ENCODE peak calls at places on chromosomes 4 and X, in eight cellular contexts. O, L, Y, P, B, S, D and Z are unnamed samples.

GRCh38 chr4:173057442-173057841 is 111.2 kb upstream of the GALNT7 start:
- DNase-seq in Y (no peak), L (no peak), P (no peak), S (no peak), B (no peak), O (no peak), D (no peak), Z (no peak)

GRCh38 chrX:17414057-17414658 is 39.2 kb downstream of the NHS start:
- DNase-seq in Y (no peak), B (no peak), P (no peak), O (no peak), L (no peak), S (no peak), D (no peak), Z (no peak)

GRCh38 chr4:65880594-65880993 is 210.3 kb upstream of the EPHA5 start:
- DNase-seq in O (peak; percentile 2), S (no peak), P (no peak), D (no peak), B (no peak), L (no peak), Y (no peak), Z (no peak)

GRCh38 chr4:99808260-99808857 is 8.3 kb upstream of the DAPP1 start:
- DNase-seq in Y (peak; percentile 80), L (peak; percentile 37), P (peak; percentile 69), D (peak; percentile 77), O (peak; percentile 60), B (peak; percentile 59), S (peak; percentile 79), Z (peak; percentile 82)

GRCh38 chr4:6472387-6473263 is at the start of gene PPP2R2C:
- DNase-seq in L (peak; percentile 11), Y (no peak), B (peak; percentile 26), P (no peak), O (no peak), S (no peak), D (no peak), Z (no peak)

GRCh38 chr4:101400096-101400495 is 52.8 kb upstream of the PPP3CA start:
- DNase-seq in O (peak; percentile 62), P (no peak), L (no peak), S (no peak), B (no peak), Y (no peak), D (no peak), Z (peak; percentile 70)

GRCh38 chr4:3291969-3292570 is 751 bp upstream of the RGS12 start:
- DNase-seq in O (peak; percentile 16), P (no peak), S (peak; percentile 49), B (peak; percentile 42), L (no peak), Y (no peak), D (peak; percentile 61), Z (no peak)

GRCh38 chrX:119101168-119101567 is 26.4 kb downstream of the KIAA1210 start:
- DNase-seq in P (no peak), S (no peak), O (no peak), L (no peak), B (no peak), D (no peak), Y (peak; percentile 8), Z (no peak)

GRCh38 chr4:16824278-16824806 is 74.1 kb downstream of the LDB2 start:
- DNase-seq in P (no peak), O (no peak), L (no peak), S (no peak), D (no peak), B (no peak), Y (no peak), Z (no peak)

GRCh38 chr4:137393043-137393442 is 139.3 kb downstream of the PCDH18 start:
- DNase-seq in O (peak; percentile 69), S (no peak), Y (no peak), P (no peak), L (no peak), B (no peak), D (no peak), Z (no peak)

GRCh38 chrX:76253432-76253831 is 80.6 kb downstream of the PBDC1 start:
- DNase-seq in Y (peak; percentile 61), D (peak; percentile 34), O (peak; percentile 72), B (peak; percentile 53), L (no peak), P (peak; percentile 31), S (peak; percentile 52), Z (peak; percentile 54)

GRCh38 chrX:13599491-13599890 is 30.1 kb downstream of the EGFL6 start:
- DNase-seq in P (no peak), Y (no peak), L (no peak), D (no peak), B (no peak), S (no peak), O (peak; percentile 14), Z (no peak)

GRCh38 chr4:154084864-154085263 is 296.0 kb upstream of the SFRP2 start:
- DNase-seq in Y (no peak), P (no peak), D (no peak), L (no peak), B (no peak), O (peak; percentile 26), S (no peak), Z (no peak)

GRCh38 chr4:154086247-154086646 is 297.4 kb upstream of the SFRP2 start:
- DNase-seq in O (no peak), L (no peak), S (no peak), P (no peak), D (no peak), B (peak; percentile 36), Y (no peak), Z (no peak)

GRCh38 chr4:154081391-154081790 is 292.5 kb upstream of the SFRP2 start:
- DNase-seq in L (no peak), S (no peak), B (no peak), O (no peak), D (no peak), Y (no peak), P (no peak), Z (no peak)

GRCh38 chr4:154078504-154079350 is 289.8 kb upstream of the SFRP2 start:
- DNase-seq in Y (peak; percentile 11), L (no peak), S (no peak), P (no peak), O (no peak), B (no peak), D (no peak), Z (no peak)

DNA sequence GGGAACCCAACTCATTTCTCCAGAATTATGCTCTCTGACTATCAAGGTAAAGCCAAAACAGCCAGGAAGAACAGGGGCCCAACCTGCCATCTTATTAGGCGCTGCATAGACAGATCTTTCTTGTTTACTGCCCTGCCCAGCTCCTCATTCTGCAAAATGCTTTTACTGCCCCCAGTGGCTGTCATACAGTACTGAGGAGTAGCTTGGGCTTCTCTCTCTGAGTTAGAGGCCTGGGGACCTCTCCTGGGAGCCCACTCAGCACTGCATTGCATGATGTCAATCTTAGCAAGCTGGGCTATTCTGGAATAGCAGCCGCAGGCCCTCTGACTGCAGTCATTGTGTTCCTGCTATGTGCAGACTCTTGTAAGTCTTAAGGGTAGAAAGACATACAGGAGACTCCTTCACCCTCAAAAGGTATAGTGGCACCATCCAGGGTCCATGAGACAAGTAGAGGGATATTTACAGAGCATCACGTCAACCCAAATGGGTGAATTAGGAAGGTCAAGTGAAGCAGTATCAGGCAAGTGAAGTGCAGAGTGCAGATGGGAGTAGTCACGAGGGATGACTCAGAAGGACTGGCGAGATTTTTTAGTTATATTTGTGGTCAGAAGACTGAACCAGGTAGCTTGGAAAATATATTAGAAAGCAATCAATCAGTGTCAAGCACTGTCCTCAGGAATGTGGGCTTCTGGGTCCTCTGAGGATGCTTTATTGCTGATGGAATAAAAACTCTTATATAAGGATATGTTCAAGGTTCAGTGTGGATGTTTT is 294.1 kb upstream of the SFRP2 start:
- DNase-seq in Y (peak; percentile 27), B (peak; percentile 13), L (no peak), D (peak; percentile 9), P (no peak), O (peak; percentile 43), S (no peak), Z (peak; percentile 8)
- TF ChIP-seq CTCF in Y (peak; percentile 44), B (no peak), L (no peak), D (peak; percentile 39), P (no peak), O (peak; percentile 62), S (peak; percentile 39), Z (no peak)

GRCh38 chr4:155758500-155759371 is at the start of gene GUCY1B1:
- DNase-seq in S (peak; percentile 98), O (peak; percentile 96), P (peak; percentile 97), B (peak; percentile 86), D (peak; percentile 84), Y (peak; percentile 83), L (peak; percentile 64), Z (peak; percentile 83)
- TF ChIP-seq CTCF in S (peak; percentile 50), O (peak; percentile 50), P (no peak), B (peak; percentile 5), D (no peak), Y (no peak), L (no peak), Z (no peak)

GRCh38 chrX:114626323-114626722 is 42.4 kb downstream of the HTR2C start:
- DNase-seq in O (peak; percentile 44), D (no peak), S (peak; percentile 33), B (peak; percentile 13), Y (peak; percentile 9), P (no peak), L (no peak), Z (no peak)
- TF ChIP-seq CTCF in O (peak; percentile 46), D (peak; percentile 52), S (peak; percentile 37), B (peak; percentile 31), Y (peak; percentile 21), P (no peak), L (no peak), Z (no peak)

GRCh38 chrX:34300871-34301270 is 168.8 kb upstream of the FAM47A start:
- DNase-seq in Y (peak; percentile 43), P (peak; percentile 4), L (no peak), D (peak; percentile 42), B (peak; percentile 53), S (peak; percentile 43), O (peak; percentile 72), Z (peak; percentile 29)
- TF ChIP-seq CTCF in Y (peak; percentile 37), P (peak; percentile 18), L (no peak), D (peak; percentile 56), B (peak; percentile 44), S (peak; percentile 61), O (peak; percentile 63), Z (peak; percentile 26)

DNA sequence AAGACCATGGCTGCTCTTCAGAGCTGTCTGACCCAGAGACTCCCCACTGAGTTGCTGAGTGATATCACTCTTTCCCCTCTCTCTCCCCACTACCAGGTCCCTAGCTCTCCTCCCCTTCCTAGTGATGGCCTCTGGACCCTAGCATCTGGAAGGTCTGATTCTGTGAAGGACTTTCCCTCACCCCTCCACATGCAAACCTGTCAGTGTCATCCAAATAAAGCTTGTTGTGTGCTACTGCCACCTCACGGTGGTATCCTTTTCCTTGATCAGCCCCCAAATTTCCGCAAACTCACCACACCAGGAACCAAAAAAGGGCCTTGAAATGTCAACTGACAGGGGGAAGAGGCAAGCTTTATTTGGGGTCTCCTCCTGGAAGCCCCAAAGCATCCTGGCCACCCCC is 500.2 kb downstream of the IDS start:
- DNase-seq in D (no peak), B (no peak), L (no peak), S (no peak), Y (peak; percentile 32), P (peak; percentile 13), O (no peak), Z (no peak)
- TF ChIP-seq CTCF in D (no peak), B (no peak), L (no peak), S (no peak), Y (no peak), P (no peak), O (peak; percentile 6), Z (no peak)